ENCODE peak calls at places on chromosome 15, in five cellular contexts. Q is stimulated activated CD8-positive, alpha-beta memory T cell treated with anti-CD3 and anti-CD28 coated beads, Interleukin-15, amount 100 ng/mL, for 1 hour; Z is NB4; X is Ammon's horn; F is memory B cell. O is an unnamed sample.

GRCh38 chr15:59306520-59307163 is 66.0 kb downstream of the MYO1E start:
- DNase-seq in Q (no peak), Z (no peak), X (no peak), F (no peak), O (no peak)

GRCh38 chr15:24848050-24848449 is 106.7 kb upstream of the SNRPN start:
- DNase-seq in Q (no peak), Z (no peak), X (peak; percentile 31), F (no peak), O (no peak)

GRCh38 chr15:90413411-90414379 is 25.7 kb downstream of the IQGAP1 start:
- DNase-seq in Q (no peak), Z (no peak), X (no peak), F (no peak), O (peak; percentile 78)

GRCh38 chr15:55277116-55277564 is 12.5 kb downstream of the RAB27A start:
- DNase-seq in Q (no peak), Z (peak; percentile 96), X (no peak), F (no peak), O (peak; percentile 60)

GRCh38 chr15:76061700-76062099 is 1.9 kb downstream of the TMEM266 start:
- DNase-seq in Q (no peak), Z (no peak), X (no peak), F (no peak), O (no peak)

GRCh38 chr15:95609096-95609495 is 721.4 kb upstream of the NR2F2 start:
- DNase-seq in Q (no peak), Z (peak; percentile 50), X (no peak), F (no peak), O (peak; percentile 48)

GRCh38 chr15:78662028-78662427 is 21.0 kb upstream of the CHRNB4 start:
- DNase-seq in Q (no peak), Z (no peak), X (no peak), F (no peak), O (no peak)

GRCh38 chr15:40847225-40847961 is 3.5 kb downstream of the SPINT1 start:
- DNase-seq in Q (no peak), Z (peak; percentile 95), X (peak; percentile 77), F (no peak), O (peak; percentile 54)

GRCh38 chr15:91942676-91943417 is 89.3 kb downstream of the SLCO3A1 start:
- DNase-seq in Q (no peak), Z (peak; percentile 98), X (peak; percentile 88), F (no peak), O (peak; percentile 79)

GRCh38 chr15:85579957-85580694 is 199.7 kb downstream of the AKAP13 start:
- DNase-seq in Q (no peak), Z (peak; percentile 12), X (peak; percentile 45), F (no peak), O (peak; percentile 15)

GRCh38 chr15:79045041-79045440 is 45.5 kb downstream of the RASGRF1 start:
- DNase-seq in Q (no peak), Z (no peak), X (no peak), F (no peak), O (no peak)

GRCh38 chr15:80967451-80967850 is 22.2 kb downstream of the MESD start:
- DNase-seq in Q (no peak), Z (no peak), X (no peak), F (no peak), O (no peak)

GRCh38 chr15:32799904-32800535 is 82.2 kb downstream of the GREM1 start:
- DNase-seq in Q (no peak), Z (no peak), X (no peak), F (no peak), O (no peak)

GRCh38 chr15:63712828-63713520 is 115.8 kb downstream of the FBXL22 start:
- DNase-seq in Q (no peak), Z (no peak), X (no peak), F (no peak), O (no peak)

GRCh38 chr15:85867250-85867649 is 72.5 kb upstream of the KLHL25 start:
- DNase-seq in Q (no peak), Z (no peak), X (no peak), F (no peak), O (no peak)

GRCh38 chr15:28961391-28961790 is 75.6 kb downstream of the APBA2 start:
- DNase-seq in Q (no peak), Z (no peak), X (no peak), F (no peak), O (no peak)

GRCh38 chr15:73539726-73540125 is 93.5 kb downstream of the NPTN start:
- DNase-seq in Q (no peak), Z (no peak), X (no peak), F (no peak), O (no peak)

GRCh38 chr15:51288143-51289065 is 50.0 kb downstream of the CYP19A1 start:
- DNase-seq in Q (no peak), Z (no peak), X (no peak), F (no peak), O (no peak)

GRCh38 chr15:24954783-24955548 is at the start of the genes SNRPN and SNURF:
- DNase-seq in Q (peak; percentile 36), Z (no peak), X (peak; percentile 80), F (peak; percentile 29), O (peak; percentile 64)

GRCh38 chr15:61256231-61256630 is 27.1 kb upstream of the RORA start:
- DNase-seq in Q (no peak), Z (no peak), X (no peak), F (no peak), O (no peak)

GRCh38 chr15:25641762-25642161 is 202.9 kb upstream of the UBE3A start:
- DNase-seq in Q (no peak), Z (no peak), X (no peak), F (no peak), O (no peak)

GRCh38 chr15:28272587-28272986 is 49.4 kb downstream of the HERC2 start:
- DNase-seq in Q (no peak), Z (no peak), X (no peak), F (no peak), O (no peak)

GRCh38 chr15:57640935-57641682 is 49.4 kb downstream of the MYZAP start:
- DNase-seq in Q (no peak), Z (peak; percentile 34), X (peak; percentile 69), F (no peak), O (peak; percentile 19)

GRCh38 chr15:41207687-41208448 is 22.7 kb downstream of the EXD1 start:
- DNase-seq in Q (no peak), Z (no peak), X (no peak), F (no peak), O (peak; percentile 91)

GRCh38 chr15:39585871-39586301 is 5.0 kb downstream of the THBS1 start:
- DNase-seq in Q (no peak), Z (no peak), X (no peak), F (no peak), O (no peak)